ENCODE peak calls at places on chromosomes 5 and 9, in six cellular contexts. X, O, B, J, H and C are unnamed samples.

GRCh38 chr9:91101598-91102168 is 260.0 kb downstream of the AUH start:
- DNase-seq in J (no peak), O (no peak), H (no peak), B (no peak), X (no peak), C (no peak)

GRCh38 chr9:84123648-84124406 is 143.2 kb downstream of the RMI1 start:
- DNase-seq in J (no peak), O (no peak), H (no peak), B (no peak), X (no peak), C (no peak)

GRCh38 chr5:111857633-111858032 is 100.6 kb upstream of the NREP start:
- DNase-seq in O (no peak), J (no peak), H (no peak), B (no peak), X (no peak), C (no peak)

GRCh38 chr5:144864113-144864512 is 693.4 kb downstream of the KCTD16 start:
- DNase-seq in H (no peak), X (no peak), J (no peak), O (no peak), B (no peak), C (no peak)

GRCh38 chr9:98095401-98095800 is 23.6 kb downstream of the TRIM14 start:
- DNase-seq in H (no peak), O (no peak), J (no peak), B (no peak), X (no peak), C (no peak)

GRCh38 chr5:72834919-72835318 is 18.5 kb downstream of the TNPO1 start:
- DNase-seq in O (no peak), H (no peak), J (no peak), X (no peak), B (no peak), C (no peak)

GRCh38 chr5:175542232-175542965 is 64.0 kb downstream of the SFXN1 start:
- DNase-seq in J (no peak), B (no peak), X (no peak), H (no peak), O (no peak), C (no peak)

GRCh38 chr9:121954477-121955175 is 138.5 kb downstream of the TTLL11 start:
- DNase-seq in O (no peak), J (no peak), B (peak), H (no peak), X (peak), C (no peak)

GRCh38 chr9:93053781-93054331 is 4.6 kb upstream of the SUSD3 start:
- DNase-seq in B (no peak), X (no peak), H (peak), O (no peak), J (no peak), C (no peak)

GRCh38 chr5:82422751-82423181 is 144.6 kb upstream of the RPS23 start:
- DNase-seq in B (no peak), J (no peak), H (no peak), X (no peak), O (no peak), C (no peak)

GRCh38 chr9:105359899-105360298 is 87.9 kb upstream of the FSD1L start:
- DNase-seq in J (no peak), O (no peak), X (no peak), H (no peak), B (no peak), C (no peak)

GRCh38 chr9:88829276-88829675 is 162.0 kb upstream of the S1PR3 start:
- DNase-seq in B (no peak), O (no peak), J (no peak), X (no peak), H (no peak), C (no peak)

GRCh38 chr9:130782883-130783537 is 52.0 kb upstream of the ABL1 start:
- DNase-seq in B (no peak), X (no peak), J (no peak), O (no peak), H (no peak), C (no peak)

GRCh38 chr5:123951204-123951977 is 439.4 kb downstream of the CSNK1G3 start:
- DNase-seq in O (no peak), X (no peak), H (no peak), J (no peak), B (no peak), C (no peak)

GRCh38 chr5:42005561-42006153 is 80.6 kb downstream of the FBXO4 start:
- DNase-seq in O (peak), X (no peak), J (no peak), H (no peak), B (no peak), C (peak)

GRCh38 chr9:117414906-117415583 is at the start of gene ASTN2:
- DNase-seq in H (no peak), B (no peak), O (no peak), X (peak), J (no peak), C (no peak)
- H3K4me3 ChIP-seq in H (peak), B (peak), O (peak), X (peak), J (peak), C (peak)

GRCh38 chr5:158797498-158797845 is 302.2 kb downstream of the EBF1 start:
- DNase-seq in J (no peak), O (no peak), B (no peak), H (no peak), X (no peak), C (no peak)

GRCh38 chr5:158802941-158803341 is 296.8 kb downstream of the EBF1 start:
- DNase-seq in H (no peak), X (no peak), B (no peak), J (no peak), O (no peak), C (no peak)

GRCh38 chr5:158798140-158798539 is 301.6 kb downstream of the EBF1 start:
- DNase-seq in H (no peak), B (no peak), J (no peak), X (no peak), O (no peak), C (no peak)

GRCh38 chr5:158805195-158805594 is 294.5 kb downstream of the EBF1 start:
- DNase-seq in O (no peak), X (no peak), J (no peak), B (no peak), H (no peak), C (no peak)

GRCh38 chr5:158801286-158801685 is 298.4 kb downstream of the EBF1 start:
- DNase-seq in X (no peak), J (no peak), B (no peak), H (no peak), O (no peak), C (no peak)
- H3K4me3 ChIP-seq in X (no peak), J (no peak), B (no peak), H (no peak), O (no peak), C (no peak)

DNA sequence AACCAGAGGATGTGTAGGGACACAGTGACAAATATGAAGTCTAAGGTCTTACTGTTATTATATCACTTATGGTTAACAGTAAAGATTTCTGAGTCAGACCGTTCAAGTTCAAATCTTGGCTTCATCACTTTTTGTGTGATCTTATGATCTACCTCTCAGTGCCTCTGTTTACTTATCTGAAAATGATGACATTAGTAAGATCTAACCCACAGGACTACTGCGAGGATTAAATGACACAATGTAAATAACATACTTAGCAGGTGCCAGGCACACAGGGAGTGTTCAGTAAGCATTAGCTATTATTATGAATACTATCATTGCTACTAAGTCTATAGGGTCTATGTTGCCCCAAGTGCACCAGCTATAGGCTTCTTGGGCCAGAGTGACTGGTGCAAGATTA is 2.0 kb downstream of the IRF1 start:
- DNase-seq in H (no peak), X (no peak), B (no peak), J (no peak), O (no peak), C (peak)
- H3K4me3 ChIP-seq in H (peak), X (peak), B (no peak), J (no peak), O (no peak), C (no peak)

GRCh38 chr5:159782995-159783300 is 133.3 kb upstream of the ADRA1B start:
- DNase-seq in B (no peak), O (no peak), H (no peak), X (no peak), J (no peak), C (no peak)

GRCh38 chr5:159783731-159784247 is 132.5 kb upstream of the ADRA1B start:
- DNase-seq in X (no peak), J (no peak), B (peak), H (no peak), O (no peak), C (no peak)

GRCh38 chr5:159780246-159780645 is 136.0 kb upstream of the ADRA1B start:
- DNase-seq in O (no peak), H (no peak), X (no peak), J (no peak), B (no peak), C (no peak)

GRCh38 chr5:159782197-159782994 is 133.9 kb upstream of the ADRA1B start:
- DNase-seq in X (no peak), O (no peak), B (no peak), J (no peak), H (no peak), C (no peak)

GRCh38 chr5:159781626-159782157 is 134.6 kb upstream of the ADRA1B start:
- DNase-seq in O (no peak), B (no peak), H (no peak), X (no peak), J (no peak), C (no peak)
- H3K4me3 ChIP-seq in O (no peak), B (no peak), H (no peak), X (no peak), J (no peak), C (no peak)

DNA sequence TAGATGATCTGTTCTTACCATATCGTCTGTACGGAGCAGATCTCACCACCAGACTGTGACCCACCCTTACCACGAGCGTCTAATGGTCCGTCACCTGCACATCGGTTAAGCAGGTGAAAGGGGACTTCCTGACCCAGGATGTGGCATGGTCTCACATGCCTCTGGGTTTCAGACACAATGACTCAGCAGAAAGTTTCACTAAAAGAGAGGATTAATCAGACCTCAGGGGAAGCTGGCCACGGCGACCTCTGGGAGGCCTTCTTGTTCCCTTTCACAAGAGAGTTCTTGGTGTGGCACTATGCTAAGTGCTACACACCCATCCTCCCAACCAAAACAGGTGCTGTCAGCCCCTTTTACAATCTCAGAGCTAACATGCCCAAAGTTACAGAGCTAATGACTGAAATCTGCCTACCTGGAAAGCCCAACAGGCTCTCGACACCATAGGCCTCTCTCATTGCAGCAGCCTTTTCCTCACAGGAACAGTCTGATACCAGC is 41.6 kb downstream of the ADAMTS12 start:
- DNase-seq in O (no peak), X (no peak), B (no peak), J (no peak), H (no peak), C (no peak)
- H3K4me3 ChIP-seq in O (no peak), X (no peak), B (no peak), J (no peak), H (no peak), C (no peak)

GRCh38 chr9:109910616-109911568 is 130.9 kb downstream of the PALM2AKAP2 start:
- DNase-seq in J (no peak), X (no peak), H (no peak), O (peak), B (no peak), C (peak)

GRCh38 chr9:109907810-109908458 is 127.9 kb downstream of the PALM2AKAP2 start:
- DNase-seq in H (no peak), B (no peak), O (no peak), J (no peak), X (no peak), C (no peak)

GRCh38 chr9:109907400-109907799 is 127.4 kb downstream of the PALM2AKAP2 start:
- DNase-seq in X (no peak), H (no peak), B (no peak), O (no peak), J (no peak), C (no peak)

GRCh38 chr9:109906766-109907382 is 126.9 kb downstream of the PALM2AKAP2 start:
- DNase-seq in O (no peak), B (no peak), J (no peak), H (no peak), X (no peak), C (no peak)

DNA sequence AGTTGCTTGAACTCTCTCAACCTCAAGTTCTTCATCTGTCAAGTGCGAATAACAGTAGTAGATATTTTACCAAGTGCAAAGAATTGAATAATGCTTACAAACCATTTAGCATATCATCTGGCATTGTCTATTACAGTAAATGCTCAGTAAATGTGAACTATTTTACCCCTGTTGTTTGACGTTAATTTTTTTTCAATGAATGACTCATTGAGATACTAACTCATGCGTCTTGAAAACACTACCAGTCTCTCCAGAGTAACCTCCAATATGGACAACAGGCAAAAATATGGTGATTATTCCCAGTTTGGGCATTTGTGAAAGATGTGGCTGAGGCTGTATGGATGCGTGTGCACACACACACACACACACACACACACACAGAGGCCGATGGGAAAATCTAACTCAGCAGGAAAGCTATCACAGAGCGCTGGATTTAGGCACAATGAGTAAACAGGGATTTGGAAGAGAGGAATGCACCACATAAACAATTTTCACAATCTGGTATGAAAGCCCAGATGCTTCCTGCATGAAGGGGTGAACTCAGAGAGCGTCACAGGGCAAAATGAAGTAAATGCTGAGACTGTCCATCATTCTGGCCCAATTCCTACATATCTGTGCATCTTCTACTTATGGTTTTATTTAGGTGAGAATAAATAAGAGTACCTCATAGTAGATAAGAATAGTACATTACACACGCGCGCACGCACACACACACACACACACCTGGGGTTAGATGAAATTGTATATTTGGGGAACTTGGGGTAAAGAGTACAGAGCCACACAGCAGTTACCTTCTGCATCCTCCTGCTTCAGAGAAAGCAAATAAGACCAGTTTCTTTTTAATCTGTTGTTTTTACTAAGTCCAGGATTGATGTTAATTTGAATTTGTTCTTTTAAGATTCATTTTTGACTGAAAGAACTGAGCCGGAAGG is 128.7 kb downstream of the PALM2AKAP2 start:
- DNase-seq in O (no peak), B (no peak), X (no peak), J (no peak), H (no peak), C (no peak)
- H3K4me3 ChIP-seq in O (no peak), B (no peak), X (no peak), J (no peak), H (no peak), C (no peak)

DNA sequence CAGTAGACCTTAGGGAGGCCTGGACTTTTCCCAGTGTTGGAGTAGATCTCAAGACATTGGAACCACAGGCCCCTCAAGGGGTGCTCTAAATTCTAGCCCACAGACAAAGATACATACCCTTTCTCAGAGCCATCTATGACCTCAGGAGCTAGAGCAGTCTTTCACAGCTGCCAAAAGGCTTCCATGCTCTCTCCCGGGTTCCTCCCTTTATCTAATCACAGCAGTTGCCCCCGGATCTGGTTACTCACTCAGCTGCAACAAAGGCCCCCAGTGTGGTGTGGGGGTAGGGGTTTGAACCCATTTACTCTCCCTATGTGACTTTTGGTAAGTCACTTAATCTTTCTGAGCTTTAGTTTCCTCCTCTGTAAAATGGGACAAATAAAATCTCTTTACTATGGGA is 27.0 kb downstream of the POU4F3 start:
- DNase-seq in J (no peak), X (no peak), O (no peak), B (no peak), H (no peak), C (no peak)
- H3K4me3 ChIP-seq in J (no peak), X (no peak), O (no peak), B (no peak), H (no peak), C (no peak)

GRCh38 chr9:19410195-19410503 is 1.3 kb downstream of the ACER2 start:
- DNase-seq in B (no peak), H (no peak), X (no peak), J (no peak), O (no peak), C (no peak)
- H3K4me3 ChIP-seq in B (no peak), H (peak), X (peak), J (no peak), O (no peak), C (peak)

GRCh38 chr5:141848771-141849370 is 29.3 kb downstream of the PCDH1 start:
- DNase-seq in X (no peak), O (peak), J (peak), B (peak), H (peak), C (peak)

GRCh38 chr5:141844414-141845097 is 33.7 kb downstream of the PCDH1 start:
- DNase-seq in O (no peak), J (no peak), H (no peak), B (no peak), X (no peak), C (no peak)

GRCh38 chr5:141843156-141843927 is 34.9 kb downstream of the PCDH1 start:
- DNase-seq in X (no peak), H (no peak), J (no peak), O (no peak), B (no peak), C (no peak)

GRCh38 chr5:141846031-141846430 is 32.2 kb downstream of the PCDH1 start:
- DNase-seq in X (peak), J (no peak), B (no peak), O (no peak), H (no peak), C (peak)

DNA sequence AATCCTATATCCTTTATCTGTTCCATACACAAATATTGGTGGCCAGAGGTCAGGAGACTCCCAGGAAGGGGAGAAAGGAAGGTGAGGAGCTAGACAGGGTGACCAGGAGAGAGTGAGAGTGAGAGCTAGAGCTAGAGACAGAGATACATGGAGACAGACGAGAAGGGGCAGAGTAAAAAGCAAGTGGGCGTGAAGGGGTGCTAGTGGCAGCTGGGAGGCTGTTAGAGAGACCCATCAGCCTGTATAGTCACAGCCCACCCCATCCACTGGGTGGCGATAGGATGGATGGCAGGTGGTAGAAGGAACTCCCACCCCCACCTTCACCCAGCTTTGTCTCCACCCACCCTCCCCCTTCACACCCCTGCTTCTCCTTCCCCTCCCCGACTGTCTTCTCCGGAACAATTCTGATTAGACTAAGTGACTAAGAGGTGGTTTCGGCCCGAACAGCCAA is 32.8 kb downstream of the PCDH1 start:
- DNase-seq in X (no peak), H (no peak), O (no peak), B (no peak), J (no peak), C (no peak)
- H3K4me3 ChIP-seq in X (peak), H (no peak), O (no peak), B (no peak), J (no peak), C (no peak)